ENCODE peak calls at places on chromosomes 7 and 10, in five cellular contexts. Z is skeletal muscle cell, E is GM10248, R is EH, O is neuronal stem cell. M is an unnamed sample.

GRCh38 chr7:80432166-80432565 is 79.7 kb downstream of the GNAT3 start:
- DNase-seq in O (no peak), R (no peak), E (no peak), Z (no peak), M (no peak)

GRCh38 chr7:84251183-84251845 is 56.7 kb upstream of the SEMA3A start:
- DNase-seq in E (no peak), Z (peak), R (peak), O (no peak), M (peak)

GRCh38 chr10:77580500-77580899 is 57.1 kb downstream of the KCNMA1 start:
- DNase-seq in Z (no peak), O (no peak), R (no peak), E (no peak), M (no peak)

GRCh38 chr10:69709366-69709941 is 79.4 kb downstream of the FAM241B start:
- DNase-seq in Z (no peak), O (no peak), R (no peak), E (no peak), M (no peak)

GRCh38 chr7:115740043-115740442 is 290.5 kb downstream of the TFEC start:
- DNase-seq in Z (no peak), O (no peak), E (no peak), R (no peak), M (no peak)

GRCh38 chr10:104589431-104589830 is 51.7 kb upstream of the SORCS3 start:
- DNase-seq in E (no peak), R (peak), Z (no peak), O (no peak), M (no peak)

GRCh38 chr10:31381766-31382316 is 62.8 kb downstream of the ZEB1 start:
- DNase-seq in E (no peak), Z (no peak), O (no peak), R (peak), M (no peak)

GRCh38 chr7:36854652-36855051 is 130.4 kb upstream of the AOAH start:
- DNase-seq in O (no peak), E (no peak), Z (no peak), R (no peak), M (no peak)

GRCh38 chr10:116122664-116123063 is 150.3 kb downstream of the GFRA1 start:
- DNase-seq in O (no peak), E (no peak), R (no peak), Z (no peak), M (no peak)

GRCh38 chr10:79223346-79224048 is 123.8 kb upstream of the PPIF start:
- DNase-seq in R (peak), Z (peak), O (no peak), E (no peak), M (no peak)

GRCh38 chr7:116249969-116250553 is 39.7 kb downstream of the TES start:
- DNase-seq in E (no peak), O (no peak), R (peak), Z (no peak), M (no peak)

M was measured in amniotic stem cell.